ENCODE peak calls at places on chromosomes 11 and 22, in six cellular contexts. J is IMR-90, B is transverse colon, F is sigmoid colon, U is suprapubic skin, I is esophagus squamous epithelium. E is an unnamed sample.

GRCh38 chr11:28860898-28861297 is 752.7 kb downstream of the METTL15 start:
- DNase-seq in J (peak), B (no peak), F (no peak), U (no peak), I (no peak), E (no peak)

GRCh38 chr11:26622201-26622600 is 50.1 kb upstream of the MUC15 start:
- DNase-seq in J (no peak), B (no peak), F (no peak), U (no peak), I (no peak), E (no peak)

GRCh38 chr11:113048820-113049555 is 87.8 kb downstream of the NCAM1 start:
- DNase-seq in J (no peak), B (no peak), F (no peak), U (no peak), I (no peak), E (no peak)

GRCh38 chr11:89201138-89201537 is 23.5 kb downstream of the TYR start:
- DNase-seq in J (no peak), B (no peak), F (no peak), U (no peak), I (no peak), E (no peak)

GRCh38 chr11:115674176-115674575 is 170.0 kb upstream of the CADM1 start:
- DNase-seq in J (peak), B (no peak), F (peak), U (no peak), I (no peak), E (no peak)

GRCh38 chr11:1226981-1227550 is 4.2 kb downstream of the MUC5B start:
- DNase-seq in J (peak), B (peak), F (peak), U (peak), I (no peak), E (no peak)

GRCh38 chr11:36073411-36074203 is 129.7 kb downstream of the LDLRAD3 start:
- DNase-seq in J (peak), B (no peak), F (no peak), U (no peak), I (no peak), E (no peak)

GRCh38 chr22:39985383-39986045 is 9.2 kb upstream of the FAM83F start:
- DNase-seq in J (no peak), B (peak), F (no peak), U (no peak), I (no peak), E (peak)

GRCh38 chr11:123030517-123030916 is 31.4 kb downstream of the HSPA8 start:
- DNase-seq in J (no peak), B (no peak), F (no peak), U (no peak), I (no peak), E (peak)

GRCh38 chr11:122628691-122629555 is 26.6 kb upstream of the UBASH3B start:
- DNase-seq in J (peak), B (peak), F (peak), U (no peak), I (no peak), E (peak)

GRCh38 chr11:100297516-100297915 is 389.6 kb upstream of the ARHGAP42 start:
- DNase-seq in J (no peak), B (no peak), F (no peak), U (no peak), I (no peak), E (no peak)

GRCh38 chr22:23533328-23533762 is 46.7 kb downstream of the IGLL1 start:
- DNase-seq in J (peak), B (no peak), F (peak), U (peak), I (no peak), E (no peak)

GRCh38 chr11:57379732-57380131 is 1.2 kb downstream of the PRG3 start:
- DNase-seq in J (peak), B (no peak), F (no peak), U (no peak), I (no peak), E (no peak)

GRCh38 chr11:35234836-35235235 is 95.9 kb downstream of the CD44 start:
- DNase-seq in J (peak), B (no peak), F (no peak), U (no peak), I (no peak), E (no peak)

GRCh38 chr11:61619827-61620226 is 39.0 kb upstream of the SYT7 start:
- DNase-seq in J (no peak), B (no peak), F (no peak), U (no peak), I (no peak), E (no peak)

GRCh38 chr11:118437046-118437735 is 899 bp downstream of the KMT2A start:
- DNase-seq in J (peak), B (peak), F (peak), U (peak), I (no peak), E (peak)

GRCh38 chr11:118436639-118437045 is 350 bp downstream of the KMT2A start:
- DNase-seq in J (peak), B (peak), F (peak), U (peak), I (no peak), E (peak)

GRCh38 chr11:118434553-118435232 is 1.6 kb upstream of the KMT2A start:
- DNase-seq in J (peak), B (peak), F (peak), U (peak), I (no peak), E (peak)

GRCh38 chr11:118435233-118435892 is 929 bp upstream of the KMT2A start:
- DNase-seq in J (peak), B (peak), F (peak), U (peak), I (no peak), E (peak)

GRCh38 chr11:118435893-118436624 is at the start of gene KMT2A:
- DNase-seq in J (peak), B (peak), F (peak), U (peak), I (peak), E (peak)
- TF ChIP-seq POLR2A in J (no peak), B (no peak), F (no peak), U (no peak), I (no peak), E (no peak)

GRCh38 chr11:27838674-27839073 is 138.4 kb upstream of the BDNF start:
- DNase-seq in J (no peak), B (no peak), F (no peak), U (no peak), I (no peak), E (no peak)

GRCh38 chr11:27842290-27842689 is 142.0 kb upstream of the BDNF start:
- DNase-seq in J (no peak), B (no peak), F (no peak), U (no peak), I (no peak), E (no peak)

GRCh38 chr11:27837895-27838563 is 137.8 kb upstream of the BDNF start:
- DNase-seq in J (no peak), B (no peak), F (no peak), U (no peak), I (no peak), E (no peak)

DNA sequence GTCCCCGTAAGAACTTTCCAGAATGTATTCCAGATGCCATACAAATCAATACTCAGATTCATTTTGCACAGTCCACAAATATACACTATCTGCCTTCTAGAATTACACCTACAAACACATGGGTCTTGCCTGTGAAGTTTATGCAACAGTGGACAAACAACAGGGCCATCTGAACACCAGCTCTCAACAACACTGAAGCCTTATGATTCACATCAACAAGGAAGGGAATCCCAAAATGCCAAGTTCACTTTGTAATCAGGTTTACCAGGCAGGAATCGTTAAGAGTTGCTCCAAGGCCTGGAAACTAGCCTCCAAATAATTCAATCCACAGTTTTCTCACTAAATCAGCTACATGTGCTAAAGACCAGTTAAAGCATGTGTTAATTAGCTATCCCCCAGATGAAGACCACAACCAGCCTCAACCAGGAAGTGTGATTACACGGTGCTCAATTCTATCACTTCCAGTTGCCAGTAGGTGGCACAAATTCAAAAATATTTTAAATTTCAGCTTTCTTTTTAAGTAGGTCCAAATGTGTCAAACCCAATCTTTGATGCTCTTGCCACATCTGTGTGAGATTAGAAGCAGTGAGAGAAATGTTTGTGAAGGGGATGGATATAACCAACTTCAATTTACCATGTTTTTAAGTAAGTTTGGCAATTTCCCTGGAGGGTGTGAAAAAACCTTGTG is 139.1 kb upstream of the BDNF start:
- DNase-seq in J (peak), B (no peak), F (no peak), U (no peak), I (no peak), E (no peak)
- TF ChIP-seq CTCF in J (peak), B (peak), F (no peak), U (no peak), I (no peak), E (no peak)

DNA sequence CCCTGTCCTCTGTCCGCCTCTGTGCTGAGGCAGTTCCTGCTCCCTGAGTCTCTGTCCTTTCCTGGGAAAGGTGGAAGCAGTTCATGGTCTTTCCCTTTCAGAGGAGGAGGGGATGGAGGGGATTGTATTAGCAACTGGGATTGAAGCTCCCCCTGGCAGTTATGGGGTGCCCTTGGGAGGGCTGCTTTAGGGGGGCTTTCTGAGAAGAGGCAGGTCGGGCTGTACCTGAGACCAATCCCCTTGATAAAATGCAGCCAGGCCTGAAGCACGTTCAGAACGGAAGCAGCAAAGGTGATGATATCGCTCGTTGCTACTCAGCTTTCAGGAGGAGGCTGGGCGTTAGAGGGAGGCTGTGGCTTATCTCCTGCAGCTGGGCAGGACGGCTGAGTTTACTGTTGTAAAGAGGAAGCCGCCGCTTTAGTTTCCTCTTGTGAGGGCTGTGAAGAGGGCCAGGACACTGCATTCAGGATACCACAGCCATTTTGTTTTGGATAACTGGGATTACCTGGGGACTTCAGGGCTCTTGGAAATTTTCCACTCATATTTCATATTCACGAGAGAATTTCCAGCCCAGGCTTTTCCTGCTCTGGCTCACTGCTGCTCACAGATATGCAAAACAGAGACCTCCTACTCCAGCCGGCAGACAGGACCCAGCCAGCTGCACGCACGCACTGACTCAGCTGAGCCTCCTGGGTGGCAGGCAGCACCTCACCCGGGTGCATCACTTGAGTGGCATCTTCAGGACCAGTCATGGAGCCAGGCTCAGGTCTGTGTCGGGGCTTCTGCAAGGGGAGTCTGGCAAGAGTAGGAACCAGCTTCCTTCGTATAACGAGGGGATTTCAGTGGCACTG is 798 bp downstream of the AMPD3 start:
- DNase-seq in J (peak), B (peak), F (peak), U (no peak), I (peak), E (peak)
- TF ChIP-seq POLR2A in J (peak), B (peak), F (no peak), U (no peak), I (no peak), E (no peak)

DNA sequence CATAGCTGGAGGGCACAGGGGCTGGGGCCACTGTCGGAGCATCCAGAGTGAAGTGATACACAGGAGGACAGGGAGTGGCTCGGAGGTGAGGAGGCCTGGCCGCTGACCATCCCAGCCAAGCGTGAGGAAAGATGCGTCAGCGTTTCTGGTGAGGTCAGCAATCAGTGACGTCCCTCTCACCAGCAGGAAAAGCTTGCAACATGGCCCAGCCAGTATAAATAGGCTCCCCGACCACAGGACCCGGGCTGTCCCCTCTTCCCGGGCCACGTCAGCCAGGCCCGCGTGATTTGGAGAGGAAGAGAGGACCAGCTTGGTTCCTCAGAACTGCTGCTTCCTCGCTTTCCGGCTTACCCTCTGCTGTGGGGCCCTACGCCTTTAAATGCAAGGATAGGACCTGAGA is 4.2 kb upstream of the OSM start:
- DNase-seq in J (peak), B (peak), F (peak), U (no peak), I (peak), E (no peak)
- TF ChIP-seq CTCF in J (no peak), B (no peak), F (no peak), U (no peak), I (no peak), E (no peak)

GRCh38 chr22:41544671-41545476 is 604 bp upstream of the POLR3H start:
- DNase-seq in J (no peak), B (no peak), F (no peak), U (no peak), I (no peak), E (no peak)
- TF ChIP-seq POLR2A in J (peak), B (no peak), F (no peak), U (no peak), I (no peak), E (no peak)

DNA sequence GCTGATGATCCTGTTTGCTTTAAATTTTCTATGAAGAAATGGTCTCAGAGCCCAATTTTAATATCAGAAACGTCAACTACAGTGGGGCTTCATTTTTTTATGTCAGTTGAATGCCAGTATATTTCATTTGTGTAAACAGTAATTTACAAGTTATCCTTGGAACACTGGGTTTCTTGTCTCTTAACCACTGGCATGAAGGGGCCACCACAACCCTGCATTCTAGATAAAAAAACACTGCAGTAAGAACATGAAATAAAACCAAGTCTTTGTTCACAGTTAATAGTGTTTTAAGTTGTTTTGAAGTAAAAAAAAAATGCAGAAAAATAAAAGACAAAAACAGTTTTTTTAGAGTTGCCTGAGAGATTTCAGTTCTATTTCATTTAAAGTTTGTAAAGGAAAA is 8.0 kb upstream of the DDI1 start:
- DNase-seq in J (peak), B (no peak), F (no peak), U (no peak), I (no peak), E (no peak)
- TF ChIP-seq CTCF in J (no peak), B (no peak), F (no peak), U (no peak), I (no peak), E (no peak)

GRCh38 chr11:65571420-65571819 is 918 bp upstream of the FAM89B start:
- DNase-seq in J (no peak), B (peak), F (peak), U (peak), I (no peak), E (no peak)

GRCh38 chr11:65573391-65574146 is 1.2 kb downstream of the FAM89B start:
- DNase-seq in J (no peak), B (peak), F (peak), U (no peak), I (no peak), E (no peak)

GRCh38 chr11:65571940-65572339 is 398 bp upstream of the FAM89B start:
- DNase-seq in J (peak), B (peak), F (no peak), U (no peak), I (no peak), E (no peak)

GRCh38 chr11:65574147-65574962 is 1.5 kb upstream of the EHBP1L1 start:
- DNase-seq in J (peak), B (peak), F (peak), U (peak), I (peak), E (peak)

GRCh38 chr11:65572356-65573043 is at the start of gene FAM89B:
- DNase-seq in J (peak), B (peak), F (peak), U (peak), I (peak), E (peak)
- TF ChIP-seq POLR2A in J (peak), B (no peak), F (no peak), U (no peak), I (peak), E (no peak)

GRCh38 chr22:37746366-37747089 is 49.7 kb downstream of the TRIOBP start:
- DNase-seq in J (no peak), B (no peak), F (no peak), U (no peak), I (no peak), E (no peak)

GRCh38 chr22:37747090-37747714 is 50.4 kb downstream of the TRIOBP start:
- DNase-seq in J (peak), B (no peak), F (peak), U (no peak), I (no peak), E (no peak)

GRCh38 chr22:37745548-37746365 is 48.9 kb downstream of the TRIOBP start:
- DNase-seq in J (peak), B (peak), F (peak), U (peak), I (no peak), E (peak)

GRCh38 chr22:37742374-37743092 is 45.7 kb downstream of the TRIOBP start:
- DNase-seq in J (peak), B (no peak), F (peak), U (no peak), I (no peak), E (no peak)

DNA sequence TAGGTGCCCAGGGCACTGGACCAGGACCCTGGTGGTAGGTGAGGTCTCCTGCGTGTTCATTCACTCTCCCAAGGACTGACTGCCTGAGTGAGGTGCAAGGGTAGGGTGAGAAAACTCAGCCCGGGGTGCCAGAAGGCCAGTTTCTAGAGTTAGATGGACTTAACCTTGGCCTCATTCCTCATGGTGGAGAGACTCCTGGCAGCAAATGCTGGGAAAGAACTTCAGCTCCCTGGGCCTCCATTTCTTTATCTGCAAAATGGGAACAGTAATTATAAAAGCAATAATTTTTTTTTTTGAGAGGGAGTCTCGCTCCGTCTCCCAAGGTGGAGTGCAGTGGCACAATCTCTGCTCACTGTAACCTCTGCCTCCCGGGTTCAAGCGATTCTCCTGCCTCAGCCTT is 47.7 kb downstream of the TRIOBP start:
- DNase-seq in J (no peak), B (no peak), F (no peak), U (no peak), I (no peak), E (no peak)
- TF ChIP-seq CTCF in J (no peak), B (no peak), F (peak), U (no peak), I (no peak), E (no peak)

GRCh38 chr22:41832553-41833368 is at the start of gene SREBF2:
- DNase-seq in J (peak), B (peak), F (peak), U (peak), I (peak), E (peak)
- TF ChIP-seq POLR2A in J (peak), B (peak), F (peak), U (peak), I (peak), E (peak)